ENCODE peak calls at places on chromosomes 1 and 21, in nine cellular contexts. S is fibroblast of lung, Q is left lung, R is bronchial epithelial cell, P is neural crest cell, Z is testis, J is Calu3, M is epithelial cell of proximal tubule, K is H9. T is an unnamed sample.

GRCh38 chr21:25456672-25457071 is 150.6 kb downstream of the MRPL39 start:
- DNase-seq in Z (no peak), J (peak), Q (no peak), S (peak), R (peak), P (no peak), K (no peak), M (no peak), T (peak)

GRCh38 chr1:180482425-180483275 is 19.7 kb downstream of the ACBD6 start:
- DNase-seq in M (peak), Z (no peak), S (peak), R (peak), K (no peak), J (peak), Q (no peak), P (peak), T (no peak)

GRCh38 chr1:66598670-66599069 is 64.7 kb downstream of the SGIP1 start:
- DNase-seq in S (peak), Z (no peak), J (no peak), P (no peak), K (no peak), M (no peak), R (peak), Q (no peak), T (no peak)

GRCh38 chr1:227893696-227894305 is 53.9 kb downstream of the WNT9A start:
- DNase-seq in Q (peak), M (no peak), S (no peak), K (peak), R (no peak), Z (peak), J (no peak), P (no peak), T (no peak)

GRCh38 chr1:64542118-64542517 is 72.2 kb downstream of the CACHD1 start:
- DNase-seq in R (no peak), K (no peak), J (no peak), M (no peak), P (no peak), S (no peak), Q (no peak), Z (no peak), T (no peak)

GRCh38 chr1:209291715-209292114 is 291.8 kb upstream of the CAMK1G start:
- DNase-seq in Z (no peak), S (no peak), P (no peak), M (no peak), R (no peak), J (no peak), Q (no peak), K (no peak), T (no peak)

GRCh38 chr1:158060001-158060400 is 66.6 kb downstream of the KIRREL1 start:
- DNase-seq in M (no peak), Q (no peak), J (no peak), P (no peak), K (peak), S (no peak), Z (no peak), R (no peak), T (no peak)

GRCh38 chr21:45584786-45585185 is 42.5 kb upstream of the SLC19A1 start:
- DNase-seq in R (no peak), S (no peak), Z (no peak), Q (peak), J (no peak), K (no peak), P (no peak), M (no peak), T (no peak)

GRCh38 chr1:61162513-61163274 is 80.3 kb downstream of the NFIA start:
- DNase-seq in S (no peak), P (no peak), K (no peak), Q (no peak), Z (no peak), R (peak), M (no peak), J (no peak), T (no peak)

GRCh38 chr1:247291835-247292561 is 36.1 kb downstream of the VN1R5 start:
- DNase-seq in Q (no peak), P (no peak), R (no peak), M (no peak), J (no peak), S (no peak), K (no peak), Z (peak), T (no peak)

GRCh38 chr1:82400521-82400920 is 599.8 kb downstream of the ADGRL2 start:
- DNase-seq in Z (no peak), J (no peak), K (no peak), S (no peak), Q (no peak), M (no peak), R (no peak), P (no peak), T (no peak)

GRCh38 chr1:232548651-232549050 is 81.3 kb downstream of the SIPA1L2 start:
- DNase-seq in J (no peak), P (no peak), K (no peak), Z (peak), R (no peak), Q (no peak), M (no peak), S (no peak), T (no peak)

GRCh38 chr1:95034506-95034905 is 38.2 kb downstream of the ALG14 start:
- DNase-seq in Z (no peak), R (no peak), K (no peak), S (peak), M (no peak), P (no peak), Q (no peak), J (no peak), T (no peak)

GRCh38 chr1:26949926-26950319 is 10.3 kb downstream of the KDF1 start:
- DNase-seq in R (peak), M (no peak), Z (no peak), K (no peak), S (no peak), P (no peak), J (no peak), Q (no peak), T (no peak)

GRCh38 chr1:244301595-244302130 is 150.0 kb downstream of the ADSS2 start:
- DNase-seq in R (no peak), K (no peak), S (no peak), Z (no peak), J (peak), M (no peak), Q (no peak), P (no peak), T (no peak)

GRCh38 chr1:235015291-235015990 is 113.2 kb downstream of the TOMM20 start:
- DNase-seq in P (no peak), S (no peak), J (no peak), K (no peak), M (no peak), Q (no peak), R (no peak), Z (no peak), T (peak)

GRCh38 chr1:56973898-56974752 is 8.3 kb upstream of the C8B start:
- DNase-seq in Q (no peak), P (no peak), Z (no peak), S (no peak), K (no peak), M (no peak), R (peak), J (no peak), T (no peak)

GRCh38 chr1:175245324-175245723 is 52.7 kb upstream of the KIAA0040 start:
- DNase-seq in R (no peak), Z (no peak), Q (no peak), M (no peak), K (no peak), S (no peak), P (no peak), J (no peak), T (no peak)

GRCh38 chr1:41776896-41777431 is 141.8 kb downstream of the HIVEP3 start:
- DNase-seq in M (no peak), P (no peak), Q (no peak), Z (no peak), R (no peak), S (no peak), J (no peak), K (no peak), T (no peak)

GRCh38 chr1:206655471-206655882 is 20.1 kb downstream of the DYRK3 start:
- DNase-seq in S (no peak), K (no peak), R (no peak), Z (no peak), J (no peak), Q (no peak), P (no peak), M (no peak), T (no peak)

GRCh38 chr1:165376041-165376810 is 19.7 kb upstream of the LMX1A start:
- DNase-seq in K (peak), R (peak), S (peak), M (peak), P (peak), Z (peak), J (peak), Q (peak), T (no peak)

GRCh38 chr1:186985889-186986491 is 157.2 kb downstream of the PLA2G4A start:
- DNase-seq in S (peak), J (peak), M (no peak), R (peak), K (no peak), Q (no peak), P (peak), Z (no peak), T (peak)

GRCh38 chr1:54273092-54273836 is 73.3 kb downstream of the MRPL37 start:
- DNase-seq in M (peak), J (peak), K (peak), R (no peak), P (peak), Z (peak), S (peak), Q (peak), T (no peak)

GRCh38 chr1:34436836-34437235 is 260.1 kb downstream of the C1orf94 start:
- DNase-seq in S (no peak), Q (no peak), R (no peak), M (no peak), K (no peak), P (no peak), J (no peak), Z (no peak), T (no peak)

GRCh38 chr1:208165659-208166058 is 78.5 kb downstream of the PLXNA2 start:
- DNase-seq in K (no peak), S (peak), Z (no peak), M (no peak), J (no peak), Q (no peak), R (no peak), P (no peak), T (no peak)

GRCh38 chr1:93778457-93778856 is 96.8 kb upstream of the BCAR3 start:
- DNase-seq in S (no peak), K (no peak), J (no peak), Z (no peak), M (no peak), Q (no peak), R (no peak), P (no peak), T (no peak)

GRCh38 chr1:99603699-99604595 is 42.0 kb upstream of the PALMD start:
- DNase-seq in S (peak), R (no peak), P (no peak), Q (no peak), J (no peak), Z (no peak), M (no peak), K (no peak), T (no peak)

GRCh38 chr1:74502432-74502831 is 10.0 kb downstream of the LRRC53 start:
- DNase-seq in K (peak), S (peak), P (peak), M (peak), Q (no peak), J (no peak), Z (peak), R (peak), T (no peak)

GRCh38 chr1:111867868-111868440 is 112.3 kb downstream of the DDX20 start:
- DNase-seq in J (no peak), R (no peak), P (no peak), Q (no peak), Z (no peak), S (no peak), K (no peak), M (no peak), T (no peak)

GRCh38 chr1:245475116-245475515 is 320.3 kb downstream of the KIF26B start:
- DNase-seq in Q (no peak), R (peak), S (peak), M (no peak), Z (no peak), J (no peak), K (no peak), P (no peak), T (no peak)

GRCh38 chr1:194809665-194810064 is 1623.3 kb upstream of the B3GALT2 start:
- DNase-seq in M (no peak), S (no peak), P (no peak), R (no peak), J (no peak), K (no peak), Z (no peak), Q (no peak), T (no peak)

GRCh38 chr1:226754797-226755533 is 15.9 kb upstream of the ITPKB start:
- DNase-seq in Z (no peak), M (no peak), Q (no peak), R (no peak), J (no peak), K (no peak), S (no peak), P (no peak), T (no peak)

GRCh38 chr1:167065481-167065880 is 24.7 kb downstream of the GPA33 start:
- DNase-seq in P (no peak), S (no peak), R (no peak), Q (no peak), K (no peak), J (no peak), Z (no peak), M (no peak), T (no peak)

GRCh38 chr1:213417846-213418245 is 366.8 kb downstream of the RPS6KC1 start:
- DNase-seq in P (no peak), K (no peak), M (no peak), J (no peak), R (no peak), S (no peak), Q (no peak), Z (no peak), T (no peak)

GRCh38 chr1:213417225-213417820 is 366.3 kb downstream of the RPS6KC1 start:
- DNase-seq in K (no peak), M (no peak), P (no peak), S (no peak), Q (no peak), J (no peak), R (no peak), Z (no peak), T (no peak)

GRCh38 chr1:213418268-213419068 is 367.4 kb downstream of the RPS6KC1 start:
- DNase-seq in S (no peak), M (no peak), P (no peak), R (no peak), K (no peak), Z (no peak), J (no peak), Q (no peak), T (no peak)

GRCh38 chr1:213416461-213417224 is 365.6 kb downstream of the RPS6KC1 start:
- DNase-seq in R (no peak), K (no peak), J (no peak), Z (no peak), S (no peak), P (no peak), Q (no peak), M (no peak), T (no peak)

GRCh38 chr1:213419369-213420030 is 368.5 kb downstream of the RPS6KC1 start:
- DNase-seq in S (no peak), R (no peak), K (no peak), Q (no peak), M (no peak), J (no peak), P (no peak), Z (no peak), T (no peak)
- TF ChIP-seq CTCF in S (no peak), R (no peak), K (peak), Q (no peak), M (peak), J (no peak), P (no peak), Z (no peak), T (no peak)

DNA sequence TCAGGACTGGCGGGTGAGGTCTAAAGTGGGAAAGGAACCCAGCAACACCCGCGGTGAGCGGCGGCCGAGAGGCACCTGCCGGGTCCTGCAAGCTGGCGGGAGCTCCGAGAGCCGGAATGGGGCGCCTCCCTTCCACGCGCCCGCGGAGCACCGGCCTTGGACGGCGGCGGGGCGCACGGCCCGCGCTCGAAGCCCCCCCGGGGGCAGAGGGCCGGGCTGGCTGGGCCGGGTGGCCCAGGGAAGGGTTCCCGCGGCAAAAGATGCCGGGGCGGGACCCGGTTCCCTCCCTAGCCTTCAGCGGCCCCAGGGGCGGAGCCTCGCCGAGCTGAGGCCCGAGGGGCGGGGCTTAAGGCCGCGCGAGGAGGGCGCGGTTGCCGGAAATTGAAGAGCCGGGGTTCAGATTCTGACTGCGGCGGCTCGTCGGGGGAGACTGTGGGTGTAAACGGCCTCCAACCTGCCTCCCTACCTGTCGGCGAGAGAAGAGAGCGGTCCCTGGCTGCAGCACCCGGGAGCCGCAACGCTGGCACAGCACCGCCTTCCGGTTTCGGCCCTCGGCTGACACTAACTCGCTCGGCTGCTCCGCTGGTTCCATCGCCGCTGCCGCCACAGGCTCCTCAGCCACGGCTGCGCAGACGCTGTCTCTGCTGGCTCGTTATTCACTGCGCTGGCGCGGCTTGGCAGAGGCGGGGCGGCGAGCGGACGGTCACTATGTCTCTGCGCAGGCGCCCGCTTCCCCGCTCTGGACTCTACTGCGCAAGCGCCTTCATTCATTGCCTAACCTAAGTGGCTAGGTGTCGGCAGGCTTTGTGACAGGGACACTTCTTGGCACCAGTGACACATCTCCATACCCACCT is at the start of gene RABIF:
- DNase-seq in P (peak), J (peak), Z (peak), R (peak), Q (peak), S (peak), M (peak), K (peak), T (peak)
- TF ChIP-seq CTCF in P (no peak), J (no peak), Z (no peak), R (peak), Q (peak), S (no peak), M (no peak), K (peak), T (peak)

DNA sequence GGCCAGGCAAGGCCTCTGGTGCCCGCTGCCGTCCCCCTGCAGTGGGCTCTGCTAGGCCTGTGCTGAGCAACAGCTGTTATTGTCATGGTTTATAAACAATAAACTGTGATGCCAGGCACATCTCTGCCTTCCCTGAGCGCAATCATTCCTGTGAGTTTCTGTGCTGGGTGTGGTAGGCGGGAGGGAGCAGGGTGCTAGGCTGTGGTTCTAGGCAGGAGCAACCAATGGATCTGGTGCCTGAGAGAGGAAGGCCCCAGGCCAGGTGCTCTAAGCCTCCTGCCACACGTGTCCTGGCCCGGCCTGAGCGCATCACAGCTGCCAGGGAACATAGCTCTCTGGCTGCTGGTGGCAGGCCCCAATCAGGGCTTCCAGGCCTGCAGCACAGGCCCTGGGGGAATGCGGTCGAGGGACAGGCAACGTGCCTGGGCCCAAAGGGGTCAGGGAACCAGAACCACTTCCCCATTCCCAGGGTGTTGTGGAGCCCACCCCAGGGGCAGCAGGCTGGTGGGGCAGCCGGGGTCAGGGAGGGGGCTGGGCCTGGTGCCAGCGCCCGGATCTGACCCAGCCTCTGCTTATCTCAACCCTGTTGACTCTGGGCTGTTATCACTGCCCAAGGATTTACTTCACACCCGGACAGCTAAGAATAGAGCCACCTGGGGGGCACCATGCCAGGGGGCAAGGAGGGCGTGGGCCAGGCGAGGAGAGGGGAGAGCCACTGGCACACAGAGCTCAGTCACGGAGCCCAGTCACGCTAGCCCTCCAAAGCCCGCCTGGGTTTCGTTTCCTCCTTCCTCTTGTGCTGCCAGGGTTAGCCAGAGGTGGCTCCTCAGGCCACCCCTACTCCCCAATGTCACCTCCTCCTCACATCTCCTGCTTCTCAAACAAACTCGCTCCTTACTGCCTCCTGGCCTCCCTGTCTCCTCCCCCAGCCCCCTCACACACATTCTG is 11.5 kb downstream of the TRIM46 start:
- DNase-seq in S (no peak), K (no peak), J (peak), R (no peak), Q (peak), M (no peak), Z (no peak), P (no peak), T (peak)
- TF ChIP-seq CTCF in S (no peak), K (no peak), J (no peak), R (no peak), Q (no peak), M (no peak), Z (no peak), P (no peak), T (peak)

GRCh38 chr1:150548324-150548631 is 930 bp upstream of the ADAMTSL4 start:
- DNase-seq in J (no peak), Z (no peak), P (no peak), M (no peak), K (no peak), S (no peak), Q (no peak), R (no peak), T (no peak)

GRCh38 chr1:150551049-150551783 is 2.0 kb downstream of the ADAMTSL4 start:
- DNase-seq in Z (no peak), J (no peak), R (no peak), Q (no peak), M (no peak), S (no peak), K (peak), P (no peak), T (no peak)

GRCh38 chr1:150550222-150551048 is 1.2 kb downstream of the ADAMTSL4 start:
- DNase-seq in P (no peak), Q (no peak), K (peak), S (no peak), J (no peak), M (no peak), Z (no peak), R (no peak), T (no peak)

GRCh38 chr1:150549496-150550221 is 451 bp downstream of the ADAMTSL4 start:
- DNase-seq in K (peak), R (no peak), P (no peak), M (no peak), Q (no peak), J (no peak), S (no peak), Z (peak), T (no peak)

DNA sequence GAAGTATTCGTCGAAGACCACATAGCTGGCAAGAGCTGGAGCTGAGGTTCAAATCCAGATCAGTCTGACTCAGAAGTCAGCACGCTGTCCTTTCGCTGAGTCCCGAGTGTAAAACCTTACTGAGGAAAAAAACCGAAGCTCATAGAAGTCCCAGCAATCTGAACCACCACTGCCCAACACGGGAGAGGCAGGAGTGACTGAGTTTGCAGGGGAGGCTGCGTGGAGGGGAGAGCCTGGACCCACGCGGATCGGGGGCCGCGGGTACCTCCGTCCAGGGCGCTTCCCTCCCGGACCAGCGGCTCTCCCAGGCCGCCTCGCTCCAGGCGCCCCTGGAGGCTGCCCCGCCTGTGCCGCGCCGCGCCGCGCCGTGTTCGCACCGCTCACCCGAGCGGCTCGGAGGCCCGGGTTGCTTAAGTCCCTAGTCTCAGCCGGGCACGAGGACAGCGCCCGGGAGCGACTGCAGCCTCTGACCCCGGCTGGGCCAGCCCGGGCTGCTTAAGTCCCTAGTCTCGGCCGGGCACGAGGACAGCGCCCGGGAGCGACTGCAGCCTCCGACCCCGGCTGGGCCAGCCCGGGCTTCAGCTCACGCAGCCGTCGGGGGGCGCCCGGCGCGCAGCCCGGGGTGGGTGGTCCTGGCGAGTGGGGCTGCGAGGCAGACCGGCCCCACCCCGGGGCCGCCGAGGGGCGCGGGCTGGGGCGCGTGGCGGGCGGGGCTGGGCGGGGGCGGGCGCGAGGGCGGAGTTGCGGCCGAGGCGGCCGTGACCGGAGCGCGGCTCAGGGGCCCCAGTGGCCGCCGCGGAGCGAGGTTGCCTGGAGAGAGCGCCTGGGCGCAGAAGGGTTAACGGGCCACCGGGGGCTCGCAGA is at the start of gene ADAMTSL4:
- DNase-seq in J (peak), Z (peak), Q (peak), S (peak), M (no peak), K (peak), R (peak), P (peak), T (peak)
- TF ChIP-seq CTCF in J (no peak), Z (no peak), Q (no peak), S (no peak), M (peak), K (no peak), R (peak), P (peak), T (no peak)

T was measured in GM06990.